ENCODE peak calls at places on chromosomes 2 and 18, in six cellular contexts. I is H9, D is astrocyte, S is IMR-90, Q is fibroblast of lung, X is SK-N-SH. F is an unnamed sample.
A peak's percentile ranks its signal among the peaks of the same experiment; 100 is the strongest.

GRCh38 chr2:203532957-203533695 is 2.0 kb downstream of the RAPH1 start:
- DNase-seq in Q (peak; percentile 65), X (peak; percentile 45), S (peak; percentile 36), D (peak; percentile 51), I (no peak), F (no peak)

GRCh38 chr2:9639740-9640337 is 9.0 kb upstream of the YWHAQ start:
- DNase-seq in D (no peak), S (no peak), Q (no peak), I (no peak), X (no peak), F (no peak)

GRCh38 chr2:217899231-217900009 is 103.4 kb downstream of the TNS1 start:
- DNase-seq in I (peak; percentile 93), S (peak; percentile 91), D (peak; percentile 80), X (peak; percentile 76), Q (peak; percentile 89), F (peak; percentile 92)

GRCh38 chr2:214378455-214379103 is 32.3 kb upstream of the VWC2L start:
- DNase-seq in D (no peak), X (no peak), Q (no peak), I (peak; percentile 30), S (no peak), F (peak; percentile 9)

GRCh38 chr18:31773774-31774476 is 13.2 kb upstream of the SLC25A52 start:
- DNase-seq in D (no peak), S (no peak), X (no peak), I (no peak), Q (no peak), F (no peak)

GRCh38 chr2:233082222-233082933 is 22.2 kb downstream of the INPP5D start:
- DNase-seq in Q (no peak), X (no peak), I (no peak), S (no peak), D (no peak), F (peak; percentile 22)

GRCh38 chr18:80159713-80160636 is 50.9 kb downstream of the ADNP2 start:
- DNase-seq in Q (no peak), I (peak; percentile 75), X (no peak), S (no peak), D (no peak), F (no peak)

GRCh38 chr18:8709248-8710059 is 4.1 kb downstream of the MTCL1 start:
- DNase-seq in I (no peak), S (no peak), D (peak; percentile 31), Q (peak; percentile 56), X (no peak), F (no peak)

GRCh38 chr2:217922101-217923006 is 80.4 kb downstream of the TNS1 start:
- DNase-seq in S (peak; percentile 55), D (peak; percentile 54), Q (peak; percentile 74), X (peak; percentile 73), I (no peak), F (no peak)

GRCh38 chr18:47574966-47575365 is 323.5 kb upstream of the SKOR2 start:
- DNase-seq in I (no peak), X (no peak), Q (no peak), S (no peak), D (no peak), F (no peak)

GRCh38 chr18:211582-211981 is 53.2 kb downstream of the USP14 start:
- DNase-seq in D (no peak), I (no peak), X (no peak), Q (no peak), S (no peak), F (no peak)

GRCh38 chr18:29741481-29741880 is 1301.1 kb downstream of the DSC3 start:
- DNase-seq in S (no peak), X (no peak), D (no peak), I (no peak), Q (no peak), F (no peak)

GRCh38 chr18:379665-380356 is 112.0 kb upstream of the THOC1 start:
- DNase-seq in I (no peak), D (peak; percentile 58), Q (peak; percentile 64), X (no peak), S (peak; percentile 55), F (no peak)

GRCh38 chr2:15646661-15647060 is 55.0 kb downstream of the DDX1 start:
- DNase-seq in D (no peak), I (no peak), Q (no peak), S (no peak), X (no peak), F (no peak)

GRCh38 chr2:204655101-204655500 is 109.8 kb downstream of the PARD3B start:
- DNase-seq in Q (peak; percentile 43), X (no peak), S (peak; percentile 77), I (no peak), D (peak; percentile 27), F (no peak)

GRCh38 chr2:96665083-96665569 is 22.6 kb downstream of the FER1L5 start:
- DNase-seq in D (peak; percentile 98), X (no peak), Q (peak; percentile 99), S (peak; percentile 99), I (no peak), F (no peak)

GRCh38 chr2:667332-668000 is 9.7 kb downstream of the TMEM18 start:
- DNase-seq in D (peak; percentile 68), I (peak; percentile 31), X (peak; percentile 76), S (peak; percentile 85), Q (peak; percentile 76), F (no peak)

GRCh38 chr2:20061940-20062339 is 10.5 kb upstream of the LAPTM4A start:
- DNase-seq in X (no peak), Q (no peak), S (no peak), I (no peak), D (no peak), F (no peak)

GRCh38 chr2:6445156-6445555 is 420.6 kb downstream of the CMPK2 start:
- DNase-seq in Q (no peak), X (no peak), S (no peak), D (no peak), I (no peak), F (no peak)

GRCh38 chr2:179272406-179273192 is 8.0 kb upstream of the SESTD1 start:
- DNase-seq in S (peak; percentile 73), Q (peak; percentile 36), X (no peak), D (peak; percentile 27), I (no peak), F (no peak)

GRCh38 chr2:129187379-129187778 is 792.1 kb upstream of the RAB6C start:
- DNase-seq in S (no peak), Q (no peak), I (no peak), X (no peak), D (no peak), F (no peak)

GRCh38 chr18:30405038-30405437 is 637.5 kb downstream of the DSC3 start:
- DNase-seq in Q (no peak), X (no peak), D (no peak), I (no peak), S (no peak), F (no peak)

GRCh38 chr2:166376873-166377272 is 1.1 kb upstream of the SCN9A start:
- DNase-seq in Q (no peak), X (no peak), D (no peak), S (no peak), I (no peak), F (no peak)

GRCh38 chr2:159297042-159297707 is 10.7 kb upstream of the WDSUB1 start:
- DNase-seq in S (no peak), D (no peak), I (no peak), X (no peak), Q (no peak), F (no peak)

GRCh38 chr2:37523861-37524362 is 147.5 kb downstream of the CDC42EP3 start:
- DNase-seq in X (no peak), I (no peak), S (peak; percentile 82), Q (peak; percentile 83), D (peak; percentile 78), F (no peak)

GRCh38 chr2:201357216-201357615 is at the start of gene FLACC1:
- DNase-seq in Q (peak; percentile 61), I (peak; percentile 76), X (peak; percentile 22), S (peak; percentile 82), D (peak; percentile 59), F (no peak)

GRCh38 chr2:5691659-5692529 is at the start of gene SOX11:
- DNase-seq in S (peak; percentile 95), D (peak; percentile 87), X (peak; percentile 99), I (peak; percentile 93), Q (peak; percentile 95), F (peak; percentile 72)

GRCh38 chr2:120012363-120012762 is 514 bp upstream of the EPB41L5 start:
- DNase-seq in X (no peak), I (no peak), D (no peak), Q (no peak), S (no peak), F (no peak)
- H3K9ac ChIP-seq in X (peak overlapping the region; percentile 86), I (no peak overlapping the region), D (peak overlapping the region; percentile 83), Q (peak overlapping the region; percentile 51), S (peak overlapping the region; percentile 57), F (peak overlapping the region; percentile 59)

DNA sequence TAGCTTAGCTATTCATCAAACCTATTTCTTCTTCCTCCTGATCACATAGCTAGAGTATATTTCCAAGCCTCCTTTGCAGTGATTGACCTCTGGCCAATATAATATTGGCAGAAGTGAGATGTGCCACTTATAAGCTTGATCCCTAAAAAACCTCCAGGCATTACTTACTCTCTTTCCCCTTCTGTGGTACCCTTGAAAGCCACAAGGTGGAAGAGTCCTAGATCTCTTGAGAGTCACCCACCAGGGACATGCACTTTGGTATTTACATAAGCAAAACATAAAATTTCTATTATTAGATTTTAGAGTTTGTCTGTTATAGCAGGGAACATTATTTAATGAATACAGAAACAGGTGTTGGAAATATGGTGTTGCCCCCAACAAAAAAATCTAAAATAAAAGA is 112.0 kb downstream of the EXOC6B start:
- DNase-seq in X (no peak), I (no peak), Q (no peak), S (no peak), D (no peak), F (no peak)
- TF ChIP-seq CTCF in X (peak; percentile 11), I (peak; percentile 55), Q (no peak), S (no peak), D (no peak), F (no peak)

DNA sequence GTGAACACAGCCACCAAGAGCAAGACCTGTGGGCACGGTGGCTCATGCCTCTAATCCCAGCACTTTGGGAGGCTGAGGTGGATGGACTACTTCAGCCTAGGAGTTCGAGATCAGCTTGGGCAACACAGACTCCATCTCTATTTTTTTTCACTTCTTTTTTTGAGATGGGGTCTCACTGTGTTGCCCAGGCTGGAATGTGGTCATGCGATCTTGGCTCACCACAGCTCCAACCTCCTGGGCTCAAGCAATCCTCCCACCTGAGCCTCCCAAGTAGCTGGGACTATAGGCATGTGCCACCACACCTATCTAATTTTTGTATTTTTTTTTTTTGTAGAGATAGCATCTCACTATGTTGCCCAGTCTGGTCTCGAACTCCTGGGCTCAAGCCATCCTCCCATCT is 54.4 kb upstream of the SPRED2 start:
- DNase-seq in X (no peak), D (no peak), I (no peak), S (no peak), Q (no peak), F (no peak)
- H3K9me3 ChIP-seq in X (no peaks in the 10 kb centered on the region), D (peaks cover 9% of the 10 kb centered on the region), I (no peaks in the 10 kb centered on the region), S (peaks cover 12% of the 10 kb centered on the region), Q (no peaks in the 10 kb centered on the region), F (peaks cover 5% of the 10 kb centered on the region)

DNA sequence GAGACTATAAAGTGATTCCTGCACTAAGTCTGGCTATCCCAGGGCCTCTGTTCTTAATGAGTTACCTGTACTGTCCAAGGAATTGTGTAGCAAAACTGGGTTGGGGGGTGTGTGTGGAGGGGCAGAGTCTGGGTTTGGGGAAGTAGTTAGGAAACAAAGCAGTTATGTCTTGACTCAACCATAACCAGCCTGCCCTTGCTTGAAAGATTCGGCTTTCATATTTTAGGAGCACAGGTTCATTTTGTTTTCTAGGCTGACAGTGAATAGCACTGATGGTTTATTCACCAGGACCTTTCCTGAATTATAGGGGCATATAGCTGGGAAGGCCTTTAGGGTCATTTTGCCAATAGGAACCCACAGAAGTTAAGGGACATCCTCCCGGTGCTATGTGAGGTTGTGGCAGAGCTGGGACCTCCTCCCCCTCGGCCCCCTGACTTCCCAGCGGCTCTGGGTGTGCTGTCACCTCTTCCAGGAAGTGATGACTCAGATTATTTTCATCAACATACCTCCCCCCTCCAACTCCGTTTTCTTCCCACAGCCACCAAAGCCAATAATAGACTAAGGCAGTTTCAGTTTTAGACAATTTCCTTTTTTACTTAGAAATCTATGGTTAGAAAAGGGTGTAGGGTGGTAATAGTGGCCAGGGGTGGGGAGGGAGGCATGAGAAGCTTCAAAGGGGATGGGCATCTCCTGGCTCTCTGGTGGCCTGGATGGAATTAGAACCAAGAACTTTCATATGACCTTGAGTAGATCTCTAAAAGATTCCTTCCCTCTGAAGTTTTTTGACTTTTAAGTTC is 44.8 kb downstream of the SETBP1 start:
- DNase-seq in Q (peak; percentile 70), D (peak; percentile 53), X (no peak), I (no peak), S (peak; percentile 43), F (peak; percentile 87)
- H3K9ac ChIP-seq in Q (no peak overlapping the region), D (peak overlapping the region; percentile 35), X (peak overlapping the region; percentile 35), I (no peak overlapping the region), S (no peak overlapping the region), F (no peak overlapping the region)